ENCODE peak calls at places on chromosomes 16 and 17, in ten cellular contexts. E, F, P, X, H, O, R, M, B and G are unnamed samples.

GRCh38 chr16:5042574-5043171 is 8.9 kb upstream of the NAGPA start:
- DNase-seq in H (no peak), X (no peak), F (no peak), R (no peak), E (no peak), M (no peak), O (peak; percentile 60), B (no peak), P (peak; percentile 61), G (peak; percentile 32)

GRCh38 chr17:18261146-18261515 is 669 bp downstream of the MIEF2 start:
- DNase-seq in F (no peak), H (no peak), B (no peak), M (no peak), P (no peak), E (peak; percentile 49), R (no peak), X (no peak), O (peak; percentile 53), G (peak; percentile 60)

GRCh38 chr16:23491490-23492391 is 18.6 kb downstream of the GGA2 start:
- DNase-seq in P (no peak), B (peak; percentile 18), O (no peak), X (no peak), H (no peak), E (peak; percentile 61), R (no peak), F (no peak), M (no peak), G (no peak)

GRCh38 chr17:29620271-29620670 is 2.4 kb downstream of the CORO6 start:
- DNase-seq in M (no peak), P (no peak), O (peak; percentile 58), E (peak; percentile 9), B (no peak), F (no peak), H (no peak), R (no peak), X (no peak), G (peak; percentile 55)

GRCh38 chr17:45299311-45299710 is 17.5 kb downstream of the MAP3K14 start:
- DNase-seq in M (no peak), X (peak; percentile 18), R (no peak), E (no peak), H (no peak), O (no peak), B (no peak), P (no peak), F (no peak), G (peak; percentile 63)

GRCh38 chr17:50192873-50193274 is 8.6 kb downstream of the COL1A1 start:
- DNase-seq in E (peak; percentile 45), P (no peak), H (no peak), R (no peak), B (no peak), F (no peak), O (no peak), M (no peak), X (no peak), G (no peak)

GRCh38 chr17:42202696-42203095 is 8.4 kb upstream of the GHDC start:
- DNase-seq in F (no peak), O (no peak), B (no peak), X (no peak), M (no peak), E (no peak), H (no peak), R (no peak), P (no peak), G (no peak)

GRCh38 chr17:73156166-73156840 is 8.5 kb upstream of the SSTR2 start:
- DNase-seq in R (peak; percentile 17), P (peak; percentile 88), B (peak; percentile 82), E (peak; percentile 57), X (peak; percentile 65), F (peak; percentile 51), M (peak; percentile 27), O (peak; percentile 94), H (peak; percentile 67), G (peak; percentile 86)